ENCODE peak calls at places on chromosomes 11 and 22, in six cellular contexts. M is ELR; X is SJSA1; O is amniotic epithelial cell; B is astrocyte of the cerebellum; G is effector memory CD8-positive, alpha-beta T cell. N is an unnamed sample.

GRCh38 chr11:108431370-108431769 is 36.0 kb downstream of the C11orf65 start:
- DNase-seq in M (no peak), X (no peak), O (no peak), B (no peak), G (no peak), N (no peak)

GRCh38 chr11:78319453-78319955 is 98.1 kb downstream of the GAB2 start:
- DNase-seq in M (no peak), X (no peak), O (peak), B (no peak), G (no peak), N (no peak)

GRCh38 chr11:87304350-87304749 is 266.6 kb downstream of the TMEM135 start:
- DNase-seq in M (no peak), X (no peak), O (peak), B (no peak), G (no peak), N (no peak)

GRCh38 chr22:24591286-24591830 is 1.5 kb downstream of the LRRC75B start:
- DNase-seq in M (no peak), X (no peak), O (no peak), B (no peak), G (no peak), N (no peak)

GRCh38 chr11:115682101-115682500 is 177.9 kb upstream of the CADM1 start:
- DNase-seq in M (no peak), X (no peak), O (peak), B (peak), G (no peak), N (no peak)

GRCh38 chr11:47766363-47767227 is 546 bp downstream of the FNBP4 start:
- DNase-seq in M (peak), X (peak), O (peak), B (peak), G (peak), N (peak)

GRCh38 chr22:50320671-50321325 is 6.0 kb downstream of the DENND6B start:
- DNase-seq in M (no peak), X (no peak), O (no peak), B (no peak), G (no peak), N (peak)

GRCh38 chr22:20244744-20245576 is 23.2 kb downstream of the RTN4R start:
- DNase-seq in M (no peak), X (no peak), O (no peak), B (no peak), G (peak), N (no peak)

GRCh38 chr22:20135846-20136602 is 4.4 kb downstream of the ZDHHC8 start:
- DNase-seq in M (no peak), X (no peak), O (no peak), B (no peak), G (no peak), N (no peak)

GRCh38 chr11:67584205-67584880 is 731 bp downstream of the GSTP1 start:
- DNase-seq in M (peak), X (peak), O (peak), B (no peak), G (no peak), N (peak)

GRCh38 chr11:82718307-82718706 is 15.4 kb downstream of the FAM181B start:
- DNase-seq in M (peak), X (no peak), O (peak), B (peak), G (no peak), N (peak)

GRCh38 chr22:49678137-49678841 is 149.4 kb downstream of the BRD1 start:
- DNase-seq in M (no peak), X (no peak), O (no peak), B (no peak), G (no peak), N (no peak)

GRCh38 chr11:11243790-11244469 is 109.1 kb downstream of the CSNK2A3 start:
- DNase-seq in M (peak), X (no peak), O (peak), B (no peak), G (peak), N (peak)

GRCh38 chr22:48739348-48740085 is 1088.2 kb downstream of the BRD1 start:
- DNase-seq in M (no peak), X (no peak), O (no peak), B (no peak), G (no peak), N (no peak)

GRCh38 chr11:112318193-112318592 is 57.5 kb upstream of the PLET1 start:
- DNase-seq in M (peak), X (peak), O (peak), B (peak), G (no peak), N (no peak)

GRCh38 chr11:128859563-128860441 is 7.3 kb downstream of the KCNJ1 start:
- DNase-seq in M (peak), X (no peak), O (peak), B (no peak), G (peak), N (peak)

GRCh38 chr22:37735054-37735453 is 38.2 kb downstream of the TRIOBP start:
- DNase-seq in M (peak), X (no peak), O (no peak), B (no peak), G (no peak), N (no peak)

GRCh38 chr22:40055143-40055926 is 60.6 kb downstream of the FAM83F start:
- DNase-seq in M (no peak), X (no peak), O (no peak), B (no peak), G (peak), N (no peak)

GRCh38 chr11:73939096-73939495 is 11.7 kb upstream of the DNAJB13 start:
- DNase-seq in M (peak), X (no peak), O (peak), B (no peak), G (no peak), N (no peak)

GRCh38 chr11:61834278-61835004 is 6.3 kb downstream of the FADS2 start:
- DNase-seq in M (no peak), X (no peak), O (peak), B (no peak), G (peak), N (peak)

GRCh38 chr22:24071686-24072085 is 60.6 kb downstream of the CABIN1 start:
- DNase-seq in M (no peak), X (no peak), O (no peak), B (no peak), G (no peak), N (no peak)

GRCh38 chr11:132126973-132127900 is 756.8 kb downstream of the NTM start:
- DNase-seq in M (peak), X (peak), O (peak), B (peak), G (no peak), N (no peak)

GRCh38 chr22:22322792-22323191 is 78.2 kb downstream of the VPREB1 start:
- DNase-seq in M (no peak), X (no peak), O (no peak), B (no peak), G (no peak), N (no peak)

GRCh38 chr22:47851586-47851985 is 1089.1 kb downstream of the TBC1D22A start:
- DNase-seq in M (no peak), X (no peak), O (no peak), B (no peak), G (no peak), N (no peak)

GRCh38 chr11:69209421-69209820 is 53.7 kb downstream of the SMIM38 start:
- DNase-seq in M (no peak), X (no peak), O (no peak), B (no peak), G (no peak), N (no peak)

GRCh38 chr11:89508544-89508943 is 17.4 kb upstream of the NOX4 start:
- DNase-seq in M (no peak), X (no peak), O (no peak), B (no peak), G (no peak), N (no peak)

GRCh38 chr11:127182586-127183203 is 182.1 kb upstream of the KIRREL3 start:
- DNase-seq in M (no peak), X (no peak), O (no peak), B (no peak), G (no peak), N (no peak)

GRCh38 chr22:31901388-31902137 is 42.8 kb upstream of the YWHAH start:
- DNase-seq in M (no peak), X (no peak), O (no peak), B (no peak), G (no peak), N (no peak)

N was measured in HAP-1.